ENCODE peak calls at places on chromosomes 3 and 15, in ten cellular contexts. J, Z, D, E, X, A, P, Q, L and C are unnamed samples.

GRCh38 chr15:90336705-90337141 is 15.4 kb upstream of the ZNF774 start:
- ATAC-seq in J (peak), Z (no peak), D (peak), E (peak), X (no peak), A (peak), P (no peak), Q (peak), L (peak), C (peak)

GRCh38 chr15:67067930-67068542 is 2.6 kb downstream of the SMAD3 start:
- ATAC-seq in J (no peak), Z (no peak), D (no peak), E (no peak), X (peak), A (no peak), P (no peak), Q (no peak), L (peak), C (no peak)

GRCh38 chr3:106332884-106333283 is 464.1 kb upstream of the CBLB start:
- ATAC-seq in J (no peak), Z (no peak), D (no peak), E (no peak), X (no peak), A (peak), P (peak), Q (no peak), L (no peak), C (no peak)

GRCh38 chr3:195441051-195441450 is 1.8 kb downstream of the ACAP2 start:
- ATAC-seq in J (no peak), Z (no peak), D (no peak), E (no peak), X (no peak), A (no peak), P (no peak), Q (no peak), L (no peak), C (no peak)

GRCh38 chr3:114132500-114132899 is 46.4 kb downstream of the DRD3 start:
- ATAC-seq in J (no peak), Z (no peak), D (no peak), E (no peak), X (no peak), A (no peak), P (no peak), Q (no peak), L (no peak), C (no peak)

GRCh38 chr15:98150084-98150483 is 189.6 kb downstream of the ARRDC4 start:
- ATAC-seq in J (no peak), Z (no peak), D (no peak), E (no peak), X (no peak), A (no peak), P (no peak), Q (no peak), L (no peak), C (no peak)

GRCh38 chr3:48472673-48472922 is 26.1 kb downstream of the ATRIP start:
- ATAC-seq in J (peak), Z (peak), D (peak), E (peak), X (no peak), A (no peak), P (no peak), Q (peak), L (no peak), C (peak)

GRCh38 chr15:31397851-31398661 is 71.4 kb downstream of the KLF13 start:
- ATAC-seq in J (no peak), Z (peak), D (no peak), E (no peak), X (no peak), A (no peak), P (peak), Q (peak), L (no peak), C (no peak)

GRCh38 chr3:38404286-38404685 is 49.4 kb upstream of the ACVR2B start:
- ATAC-seq in J (peak), Z (no peak), D (peak), E (peak), X (no peak), A (no peak), P (peak), Q (peak), L (no peak), C (peak)

GRCh38 chr15:22945071-22945470 is 35.1 kb downstream of the CYFIP1 start:
- ATAC-seq in J (no peak), Z (no peak), D (no peak), E (no peak), X (no peak), A (no peak), P (no peak), Q (no peak), L (no peak), C (no peak)

GRCh38 chr15:77030042-77030927 is 35.4 kb downstream of the PSTPIP1 start:
- ATAC-seq in J (no peak), Z (peak), D (no peak), E (no peak), X (no peak), A (no peak), P (no peak), Q (no peak), L (no peak), C (no peak)

GRCh38 chr3:13159890-13160289 is 86.7 kb upstream of the IQSEC1 start:
- ATAC-seq in J (no peak), Z (no peak), D (no peak), E (no peak), X (no peak), A (no peak), P (no peak), Q (no peak), L (no peak), C (no peak)

GRCh38 chr15:84826369-84826823 is 9.2 kb downstream of the ALPK3 start:
- ATAC-seq in J (peak), Z (peak), D (peak), E (no peak), X (no peak), A (peak), P (peak), Q (peak), L (no peak), C (no peak)

GRCh38 chr3:115341208-115341607 is 194.1 kb upstream of the ZBTB20 start:
- ATAC-seq in J (peak), Z (no peak), D (no peak), E (no peak), X (no peak), A (peak), P (peak), Q (no peak), L (no peak), C (no peak)

GRCh38 chr3:34016925-34017592 is 218.6 kb downstream of the PDCD6IP start:
- ATAC-seq in J (no peak), Z (no peak), D (no peak), E (no peak), X (peak), A (no peak), P (no peak), Q (no peak), L (peak), C (no peak)

GRCh38 chr3:103052236-103052830 is 617.5 kb downstream of the ZPLD1 start:
- ATAC-seq in J (peak), Z (no peak), D (peak), E (no peak), X (no peak), A (no peak), P (no peak), Q (peak), L (no peak), C (peak)

GRCh38 chr15:51375966-51376640 is 34.6 kb downstream of the GLDN start:
- ATAC-seq in J (no peak), Z (no peak), D (no peak), E (no peak), X (no peak), A (no peak), P (no peak), Q (no peak), L (no peak), C (no peak)